ENCODE peak calls at places on chromosomes 11 and 22, in four cellular contexts. J is upper lobe of right lung, R is A673, W is uterus. C is an unnamed sample.

GRCh38 chr11:7115775-7116174 is 27.0 kb downstream of the RBMXL2 start:
- DNase-seq in J (no peak), R (no peak), W (no peak), C (no peak)

GRCh38 chr22:22407061-22407460 is 101.5 kb downstream of the ZNF280B start:
- DNase-seq in J (no peak), R (no peak), W (no peak), C (no peak)

GRCh38 chr11:130171534-130171933 is 12.0 kb downstream of the ST14 start:
- DNase-seq in J (no peak), R (no peak), W (no peak), C (no peak)

GRCh38 chr22:42080287-42080686 is 787 bp downstream of the SMDT1 start:
- DNase-seq in J (peak), R (peak), W (no peak), C (no peak)

GRCh38 chr11:65355013-65355775 is 643 bp downstream of the TIGD3 start:
- DNase-seq in J (peak), R (no peak), W (peak), C (peak)

GRCh38 chr11:46296520-46297448 is 19.3 kb downstream of the CREB3L1 start:
- DNase-seq in J (no peak), R (peak), W (peak), C (no peak)

GRCh38 chr22:50247748-50248147 is 2.9 kb upstream of the TUBGCP6 start:
- DNase-seq in J (no peak), R (peak), W (no peak), C (peak)

GRCh38 chr11:17741487-17741886 is 6.9 kb downstream of the KCNC1 start:
- DNase-seq in J (peak), R (no peak), W (no peak), C (no peak)

GRCh38 chr11:15826826-15827225 is 529.5 kb downstream of the SOX6 start:
- DNase-seq in J (peak), R (peak), W (no peak), C (no peak)

GRCh38 chr11:107202189-107202588 is 183.9 kb upstream of the GUCY1A2 start:
- DNase-seq in J (no peak), R (no peak), W (no peak), C (no peak)

GRCh38 chr11:123233280-123233977 is 38.4 kb upstream of the CLMP start:
- DNase-seq in J (no peak), R (no peak), W (no peak), C (no peak)

GRCh38 chr11:96235725-96236124 is 107.3 kb downstream of the MAML2 start:
- DNase-seq in J (no peak), R (no peak), W (no peak), C (no peak)

GRCh38 chr11:131668867-131669780 is 298.7 kb downstream of the NTM start:
- DNase-seq in J (no peak), R (peak), W (no peak), C (no peak)

GRCh38 chr11:112812719-112813118 is 148.5 kb upstream of the NCAM1 start:
- DNase-seq in J (no peak), R (no peak), W (no peak), C (no peak)

GRCh38 chr11:73140213-73141030 is 1.7 kb downstream of the FCHSD2 start:
- DNase-seq in J (no peak), R (peak), W (no peak), C (no peak)

DNA sequence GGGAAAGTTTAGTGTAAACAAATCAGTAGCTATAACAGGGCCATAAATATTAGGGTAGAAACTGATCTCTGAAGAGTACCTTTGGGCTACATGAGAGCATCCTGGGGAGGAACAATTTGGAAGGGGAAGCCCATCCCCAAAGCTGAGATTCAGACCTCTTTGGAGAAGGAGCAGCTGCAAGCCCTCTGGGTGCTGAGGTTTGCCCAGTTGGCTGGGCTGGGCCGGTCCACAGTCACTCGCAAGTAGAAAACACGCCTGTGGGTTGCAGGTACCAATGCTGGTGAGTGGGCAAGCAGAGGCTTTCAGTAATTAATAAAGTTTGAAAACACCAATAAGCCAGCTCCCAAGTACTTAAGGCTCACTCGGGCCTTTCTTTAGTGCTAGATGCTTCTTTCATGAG is 124.5 kb downstream of the ARHGAP8 start:
- DNase-seq in J (peak), R (no peak), W (no peak), C (no peak)
- H3K4me3 ChIP-seq in J (no peak), R (no peak), W (no peak), C (no peak)

GRCh38 chr11:105673089-105673488 is 63.2 kb downstream of the GRIA4 start:
- DNase-seq in J (no peak), R (peak), W (no peak), C (no peak)

GRCh38 chr11:105667441-105667840 is 57.6 kb downstream of the GRIA4 start:
- DNase-seq in J (no peak), R (no peak), W (no peak), C (no peak)

GRCh38 chr11:105665281-105665680 is 55.4 kb downstream of the GRIA4 start:
- DNase-seq in J (no peak), R (no peak), W (no peak), C (no peak)

GRCh38 chr11:105670811-105671210 is 60.9 kb downstream of the GRIA4 start:
- DNase-seq in J (no peak), R (no peak), W (no peak), C (no peak)
- H3K27ac ChIP-seq in J (no peak), R (no peak), W (no peak), C (no peak)

GRCh38 chr22:46062232-46062615 is 85.3 kb upstream of the WNT7B start:
- DNase-seq in J (no peak), R (no peak), W (no peak), C (no peak)
- H3K4me3 ChIP-seq in J (no peak), R (no peak), W (peak), C (no peak)

GRCh38 chr11:82859746-82860145 is 40.5 kb downstream of the PRCP start:
- DNase-seq in J (no peak), R (no peak), W (no peak), C (no peak)

GRCh38 chr11:82864268-82864667 is 36.0 kb downstream of the PRCP start:
- DNase-seq in J (peak), R (peak), W (peak), C (peak)

GRCh38 chr11:82863209-82863608 is 37.0 kb downstream of the PRCP start:
- DNase-seq in J (no peak), R (no peak), W (no peak), C (no peak)

GRCh38 chr11:82865841-82866240 is 34.4 kb downstream of the PRCP start:
- DNase-seq in J (no peak), R (no peak), W (no peak), C (no peak)

GRCh38 chr11:82862379-82862778 is 37.9 kb downstream of the PRCP start:
- DNase-seq in J (no peak), R (no peak), W (no peak), C (no peak)
- H3K27ac ChIP-seq in J (no peak), R (no peak), W (no peak), C (no peak)

C was measured in CD8-positive, alpha-beta T cell.